ENCODE peak calls at places on chromosome 21, in four cellular contexts. N is endodermal cell, K is astrocyte of the cerebellum, A is pancreas. D is an unnamed sample.

GRCh38 chr21:27813750-27814149 is 846.9 kb upstream of the ADAMTS5 start:
- DNase-seq in N (no peak), K (no peak), A (no peak), D (peak; percentile 35)

GRCh38 chr21:14685568-14685967 is 139.5 kb upstream of the SAMSN1 start:
- DNase-seq in N (no peak), K (no peak), A (no peak), D (no peak)

GRCh38 chr21:20570824-20571232 is 427.4 kb upstream of the NCAM2 start:
- DNase-seq in N (peak; percentile 88), K (no peak), A (no peak), D (no peak)

GRCh38 chr21:36111238-36111637 is 23.6 kb upstream of the CBR3 start:
- DNase-seq in N (no peak), K (no peak), A (no peak), D (no peak)

GRCh38 chr21:17051054-17051453 is 461.8 kb upstream of the CXADR start:
- DNase-seq in N (peak; percentile 45), K (no peak), A (no peak), D (no peak)

GRCh38 chr21:8991088-8991907 is 1530.1 kb upstream of the TPTE start:
- DNase-seq in N (peak; percentile 54), K (no peak), A (no peak), D (no peak)

GRCh38 chr21:39938086-39938611 is 70.9 kb downstream of the PCP4 start:
- DNase-seq in N (no peak), K (no peak), A (peak; percentile 75), D (no peak)

GRCh38 chr21:35275776-35276175 is 226.7 kb upstream of the RUNX1 start:
- DNase-seq in N (no peak), K (no peak), A (no peak), D (no peak)

GRCh38 chr21:25572895-25573310 is 34.4 kb downstream of the MRPL39 start:
- DNase-seq in N (no peak), K (no peak), A (no peak), D (no peak)

GRCh38 chr21:25518491-25518911 is 88.8 kb downstream of the MRPL39 start:
- DNase-seq in N (peak; percentile 71), K (no peak), A (no peak), D (no peak)

GRCh38 chr21:38897532-38898421 is 92.0 kb downstream of the ETS2 start:
- DNase-seq in N (no peak), K (no peak), A (no peak), D (no peak)

GRCh38 chr21:36487641-36488307 is 7.9 kb upstream of the CLDN14 start:
- DNase-seq in N (no peak), K (peak; percentile 39), A (no peak), D (no peak)

GRCh38 chr21:14771587-14771986 is 225.5 kb upstream of the SAMSN1 start:
- DNase-seq in N (no peak), K (no peak), A (no peak), D (no peak)

GRCh38 chr21:36310016-36310415 is 10.0 kb upstream of the MORC3 start:
- DNase-seq in N (no peak), K (no peak), A (no peak), D (no peak)

GRCh38 chr21:25901580-25901979 is 166.8 kb downstream of the GABPA start:
- DNase-seq in N (no peak), K (no peak), A (no peak), D (no peak)

GRCh38 chr21:31780944-31781343 is 49.0 kb upstream of the SCAF4 start:
- DNase-seq in N (no peak), K (no peak), A (no peak), D (no peak)

GRCh38 chr21:37658994-37659458 is 257.2 kb downstream of the KCNJ6 start:
- DNase-seq in N (no peak), K (peak; percentile 49), A (no peak), D (no peak)

GRCh38 chr21:27953328-27954045 is 986.6 kb upstream of the ADAMTS5 start:
- DNase-seq in N (no peak), K (no peak), A (no peak), D (no peak)

GRCh38 chr21:36422279-36423098 is 37.3 kb downstream of the CHAF1B start:
- DNase-seq in N (peak; percentile 95), K (no peak), A (peak; percentile 57), D (peak; percentile 67)

GRCh38 chr21:31656199-31657095 is 3.0 kb upstream of the SOD1 start:
- DNase-seq in N (no peak), K (peak; percentile 75), A (no peak), D (no peak)

GRCh38 chr21:37380349-37381323 is 14.1 kb downstream of the DYRK1A start:
- DNase-seq in N (no peak), K (no peak), A (no peak), D (peak; percentile 59)

GRCh38 chr21:17463441-17463840 is 49.4 kb upstream of the CXADR start:
- DNase-seq in N (no peak), K (no peak), A (no peak), D (no peak)

GRCh38 chr21:39515684-39516083 is 63.9 kb downstream of the SH3BGR start:
- DNase-seq in N (no peak), K (no peak), A (no peak), D (no peak)

GRCh38 chr21:41043008-41043407 is 125.0 kb upstream of the BACE2 start:
- DNase-seq in N (no peak), K (no peak), A (no peak), D (no peak)
- TF ChIP-seq CTCF in N (peak; percentile 71), K (peak; percentile 32), A (no peak), D (no peak)

DNA sequence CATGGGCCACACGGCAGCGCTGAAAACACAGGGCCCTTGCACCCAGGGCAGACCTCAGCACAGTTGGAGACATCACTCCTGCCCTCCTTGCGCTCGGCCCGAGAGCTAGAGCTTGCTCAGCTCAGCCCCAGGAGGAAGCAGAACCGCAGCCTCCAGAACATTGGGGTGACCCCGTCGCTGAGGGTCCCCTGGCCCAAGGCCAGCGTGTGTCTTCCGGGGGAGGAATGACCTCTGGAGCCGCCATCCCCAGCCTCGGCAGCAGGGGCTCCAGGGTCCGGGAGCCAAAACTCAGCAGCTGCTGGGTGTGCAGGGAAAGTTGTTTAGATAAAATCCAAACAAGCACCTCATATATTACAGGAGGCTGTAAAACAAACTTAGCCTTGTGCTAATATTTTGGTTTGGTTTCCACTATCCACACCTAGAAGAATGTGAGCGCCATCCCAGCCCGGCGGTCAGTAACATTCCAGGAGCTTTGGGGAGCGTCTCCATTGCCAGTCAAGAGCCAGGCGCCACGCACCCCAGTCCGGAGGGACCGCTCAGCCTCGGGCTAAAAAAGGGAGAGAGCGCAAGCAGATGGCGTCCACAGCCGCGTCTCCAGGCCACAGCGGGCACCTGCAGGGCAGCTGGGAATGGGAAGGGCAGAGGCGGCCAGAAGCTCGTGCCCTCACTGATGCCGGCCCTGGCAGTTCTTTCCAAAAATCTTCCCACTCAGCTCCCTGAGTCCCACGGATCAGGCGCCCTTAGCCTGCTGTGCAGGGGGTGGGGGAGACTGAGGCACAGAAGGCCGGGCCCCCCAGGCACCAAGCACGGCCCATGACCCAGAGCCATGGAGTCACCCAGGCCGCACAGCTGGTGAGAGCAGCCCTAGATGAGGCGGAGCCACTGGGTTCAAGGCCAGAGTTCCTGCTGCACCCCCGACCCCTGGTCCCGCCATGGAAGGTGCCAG is 52.0 kb downstream of the SLX9 start:
- DNase-seq in N (no peak), K (no peak), A (peak; percentile 50), D (peak; percentile 16)
- TF ChIP-seq CTCF in N (peak; percentile 33), K (no peak), A (no peak), D (no peak)

GRCh38 chr21:45098867-45099266 is 24.5 kb downstream of the ADARB1 start:
- DNase-seq in N (no peak), K (no peak), A (no peak), D (no peak)
- TF ChIP-seq CTCF in N (peak; percentile 73), K (peak; percentile 51), A (no peak), D (no peak)

GRCh38 chr21:45555251-45555556 is 13.0 kb upstream of the SLC19A1 start:
- DNase-seq in N (no peak), K (no peak), A (no peak), D (no peak)

GRCh38 chr21:45557611-45558043 is 15.4 kb upstream of the SLC19A1 start:
- DNase-seq in N (peak; percentile 47), K (no peak), A (no peak), D (no peak)

GRCh38 chr21:45555557-45556301 is 13.5 kb upstream of the SLC19A1 start:
- DNase-seq in N (peak; percentile 96), K (peak; percentile 79), A (peak; percentile 97), D (peak; percentile 86)

GRCh38 chr21:45556645-45557601 is 14.7 kb upstream of the SLC19A1 start:
- DNase-seq in N (peak; percentile 49), K (no peak), A (peak; percentile 80), D (peak; percentile 17)

DNA sequence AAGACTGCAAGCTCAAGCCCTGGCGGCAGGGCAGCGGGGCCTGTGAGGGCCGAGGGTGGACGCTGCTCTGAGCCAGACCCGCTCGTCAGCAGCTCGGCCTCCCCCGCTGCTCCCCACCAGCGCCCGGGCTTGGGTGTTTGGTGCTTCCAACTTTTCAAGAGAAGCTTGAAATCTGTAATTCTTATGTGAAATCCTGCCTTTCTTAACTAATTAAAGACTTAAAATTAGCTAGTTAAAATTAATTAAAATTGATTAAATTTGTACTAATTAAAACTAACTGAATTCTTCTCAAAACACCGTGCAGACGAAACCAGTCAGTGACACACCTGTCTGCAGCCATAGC is 14.0 kb upstream of the SLC19A1 start:
- DNase-seq in N (no peak), K (no peak), A (no peak), D (no peak)
- TF ChIP-seq CTCF in N (no peak), K (peak; percentile 0), A (no peak), D (peak; percentile 35)

DNA sequence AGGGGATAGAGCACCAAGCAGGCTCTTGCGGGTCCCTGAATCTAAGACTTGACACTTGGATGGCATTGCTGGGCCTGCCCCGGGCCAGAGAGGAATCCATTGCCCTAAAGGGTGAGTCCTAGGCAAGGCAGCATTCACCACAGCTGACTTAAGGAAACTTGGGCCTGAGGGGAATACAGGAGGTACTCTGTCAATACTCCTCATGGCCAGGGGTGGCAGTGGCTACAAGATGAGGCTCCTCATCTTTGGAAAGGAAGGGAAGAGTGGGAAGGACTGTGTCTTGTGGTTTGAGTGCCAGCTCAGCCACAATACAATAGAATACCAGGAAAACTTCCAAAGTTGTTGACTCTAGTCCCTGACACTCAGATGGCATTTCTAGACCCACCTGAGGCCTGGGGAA is 5.1 kb downstream of the KRTAP22-1 start:
- DNase-seq in N (peak; percentile 75), K (no peak), A (no peak), D (no peak)
- TF ChIP-seq CTCF in N (peak; percentile 56), K (no peak), A (no peak), D (no peak)

GRCh38 chr21:34129039-34129891 is 55.9 kb downstream of the MRPS6 start:
- DNase-seq in N (peak; percentile 67), K (peak; percentile 88), A (no peak), D (no peak)
- TF ChIP-seq CTCF in N (peak; percentile 56), K (peak; percentile 70), A (no peak), D (no peak)

GRCh38 chr21:45248893-45249381 is 38.8 kb downstream of the POFUT2 start:
- DNase-seq in N (peak; percentile 71), K (no peak), A (no peak), D (no peak)
- TF ChIP-seq CTCF in N (no peak), K (peak; percentile 33), A (no peak), D (no peak)

GRCh38 chr21:43361127-43361492 is 65.8 kb downstream of the SIK1 start:
- DNase-seq in N (peak; percentile 60), K (no peak), A (peak; percentile 44), D (peak; percentile 36)
- TF ChIP-seq CTCF in N (no peak), K (no peak), A (no peak), D (no peak)

GRCh38 chr21:46246345-46246744 is 17.8 kb upstream of the LSS start:
- DNase-seq in N (no peak), K (no peak), A (no peak), D (no peak)
- TF ChIP-seq CTCF in N (no peak), K (no peak), A (no peak), D (no peak)

D was measured in glutamatergic neuron.